ENCODE peak calls at places on chromosomes 4 and X, in six cellular contexts. One of them, this sample, is unnamed.

GRCh38 chrX:13194291-13195103 is 125.4 kb downstream of the ATXN3L start:
- DNase-seq in trophoblast cell: no peak
- DNase-seq in mesenchymal stem cell: peak; percentile 6
- DNase-seq in H9: no peak
- DNase-seq in H1: no peak
- DNase-seq in neuronal stem cell: no peak
- DNase-seq in this sample: no peak

GRCh38 chrX:50211510-50211909 is 6.9 kb downstream of the CCNB3 start:
- DNase-seq in trophoblast cell: peak; percentile 23
- DNase-seq in mesenchymal stem cell: no peak
- DNase-seq in H9: peak; percentile 47
- DNase-seq in H1: no peak
- DNase-seq in neuronal stem cell: no peak
- DNase-seq in this sample: peak; percentile 4

GRCh38 chrX:132758778-132759177 is 199.7 kb downstream of the HS6ST2 start:
- DNase-seq in trophoblast cell: no peak
- DNase-seq in mesenchymal stem cell: peak; percentile 1
- DNase-seq in H9: peak; percentile 41
- DNase-seq in H1: no peak
- DNase-seq in neuronal stem cell: no peak
- DNase-seq in this sample: no peak

GRCh38 chr4:126144838-126145237 is 830.1 kb downstream of the FAT4 start:
- DNase-seq in trophoblast cell: no peak
- DNase-seq in mesenchymal stem cell: peak; percentile 43
- DNase-seq in H9: no peak
- DNase-seq in H1: no peak
- DNase-seq in neuronal stem cell: no peak
- DNase-seq in this sample: peak; percentile 38

GRCh38 chr4:1465173-1466033 is 59.2 kb upstream of the NKX1-1 start:
- DNase-seq in trophoblast cell: no peak
- DNase-seq in mesenchymal stem cell: no peak
- DNase-seq in H9: no peak
- DNase-seq in H1: no peak
- DNase-seq in neuronal stem cell: no peak
- DNase-seq in this sample: no peak

GRCh38 chr4:87026795-87027495 is 92.1 kb downstream of the AFF1 start:
- DNase-seq in trophoblast cell: no peak
- DNase-seq in mesenchymal stem cell: no peak
- DNase-seq in H9: no peak
- DNase-seq in H1: no peak
- DNase-seq in neuronal stem cell: no peak
- DNase-seq in this sample: no peak

GRCh38 chr4:98653890-98654867 is 4.2 kb downstream of the TSPAN5 start:
- DNase-seq in trophoblast cell: no peak
- DNase-seq in mesenchymal stem cell: peak; percentile 46
- DNase-seq in H9: no peak
- DNase-seq in H1: no peak
- DNase-seq in neuronal stem cell: no peak
- DNase-seq in this sample: peak; percentile 98

GRCh38 chr4:113693993-113694392 is 67.5 kb downstream of the CAMK2D start:
- DNase-seq in trophoblast cell: no peak
- DNase-seq in mesenchymal stem cell: no peak
- DNase-seq in H9: no peak
- DNase-seq in H1: no peak
- DNase-seq in neuronal stem cell: no peak
- DNase-seq in this sample: no peak

GRCh38 chr4:145619639-145619996 is 433 bp downstream of the MMAA start:
- DNase-seq in trophoblast cell: peak; percentile 11
- DNase-seq in mesenchymal stem cell: peak; percentile 66
- DNase-seq in H9: no peak
- DNase-seq in H1: no peak
- DNase-seq in neuronal stem cell: no peak
- DNase-seq in this sample: peak; percentile 57

GRCh38 chr4:153222790-153223417 is 18.7 kb downstream of the TRIM2 start:
- DNase-seq in trophoblast cell: peak; percentile 35
- DNase-seq in mesenchymal stem cell: peak; percentile 70
- DNase-seq in H9: peak; percentile 56
- DNase-seq in H1: no peak
- DNase-seq in neuronal stem cell: no peak
- DNase-seq in this sample: peak; percentile 41

GRCh38 chr4:13359809-13360208 is 124.3 kb downstream of the RAB28 start:
- DNase-seq in trophoblast cell: no peak
- DNase-seq in mesenchymal stem cell: no peak
- DNase-seq in H9: no peak
- DNase-seq in H1: no peak
- DNase-seq in neuronal stem cell: no peak
- DNase-seq in this sample: no peak

GRCh38 chrX:118507766-118508165 is 12.2 kb downstream of the DOCK11 start:
- DNase-seq in trophoblast cell: no peak
- DNase-seq in mesenchymal stem cell: no peak
- DNase-seq in H9: no peak
- DNase-seq in H1: no peak
- DNase-seq in neuronal stem cell: no peak
- DNase-seq in this sample: no peak

GRCh38 chr4:179415016-179415841 is 1973.0 kb upstream of the AGA start:
- DNase-seq in trophoblast cell: no peak
- DNase-seq in mesenchymal stem cell: peak; percentile 69
- DNase-seq in H9: no peak
- DNase-seq in H1: no peak
- DNase-seq in neuronal stem cell: no peak
- DNase-seq in this sample: peak; percentile 47

GRCh38 chrX:31836479-31836878 is 764.6 kb upstream of the FTHL17 start:
- DNase-seq in trophoblast cell: no peak
- DNase-seq in mesenchymal stem cell: no peak
- DNase-seq in H9: no peak
- DNase-seq in H1: no peak
- DNase-seq in neuronal stem cell: no peak
- DNase-seq in this sample: no peak

GRCh38 chr4:161714022-161714751 is 449.6 kb downstream of the FSTL5 start:
- DNase-seq in trophoblast cell: no peak
- DNase-seq in mesenchymal stem cell: peak; percentile 75
- DNase-seq in H9: no peak
- DNase-seq in H1: no peak
- DNase-seq in neuronal stem cell: peak; percentile 0
- DNase-seq in this sample: peak; percentile 91

GRCh38 chr4:101914761-101915160 is 124.2 kb downstream of the BANK1 start:
- DNase-seq in trophoblast cell: no peak
- DNase-seq in mesenchymal stem cell: no peak
- DNase-seq in H9: no peak
- DNase-seq in H1: no peak
- DNase-seq in neuronal stem cell: no peak
- DNase-seq in this sample: no peak

GRCh38 chr4:138111462-138112000 is 130.6 kb downstream of the SLC7A11 start:
- DNase-seq in trophoblast cell: peak; percentile 19
- DNase-seq in mesenchymal stem cell: peak; percentile 7
- DNase-seq in H9: peak; percentile 54
- DNase-seq in H1: peak; percentile 49
- DNase-seq in neuronal stem cell: no peak
- DNase-seq in this sample: peak; percentile 29

GRCh38 chrX:129478516-129478915 is 44.8 kb downstream of the SMARCA1 start:
- DNase-seq in trophoblast cell: no peak
- DNase-seq in mesenchymal stem cell: peak; percentile 73
- DNase-seq in H9: no peak
- DNase-seq in H1: no peak
- DNase-seq in neuronal stem cell: no peak
- DNase-seq in this sample: peak; percentile 69

GRCh38 chr4:38385286-38386010 is 278.6 kb upstream of the KLF3 start:
- DNase-seq in trophoblast cell: no peak
- DNase-seq in mesenchymal stem cell: no peak
- DNase-seq in H9: no peak
- DNase-seq in H1: no peak
- DNase-seq in neuronal stem cell: no peak
- DNase-seq in this sample: no peak

GRCh38 chr4:93183589-93183988 is 645.0 kb upstream of the ATOH1 start:
- DNase-seq in trophoblast cell: no peak
- DNase-seq in mesenchymal stem cell: no peak
- DNase-seq in H9: no peak
- DNase-seq in H1: no peak
- DNase-seq in neuronal stem cell: no peak
- DNase-seq in this sample: no peak

GRCh38 chrX:150736478-150736877 is 43.3 kb downstream of the MTMR1 start:
- DNase-seq in trophoblast cell: no peak
- DNase-seq in mesenchymal stem cell: no peak
- DNase-seq in H9: no peak
- DNase-seq in H1: no peak
- DNase-seq in neuronal stem cell: no peak
- DNase-seq in this sample: no peak

GRCh38 chr4:159027535-159027934 is 75.3 kb upstream of the RAPGEF2 start:
- DNase-seq in trophoblast cell: no peak
- DNase-seq in mesenchymal stem cell: no peak
- DNase-seq in H9: no peak
- DNase-seq in H1: no peak
- DNase-seq in neuronal stem cell: no peak
- DNase-seq in this sample: peak; percentile 20

GRCh38 chr4:38704755-38705154 is 40.8 kb downstream of the KLF3 start:
- DNase-seq in trophoblast cell: no peak
- DNase-seq in mesenchymal stem cell: no peak
- DNase-seq in H9: no peak
- DNase-seq in H1: no peak
- DNase-seq in neuronal stem cell: no peak
- DNase-seq in this sample: no peak

GRCh38 chrX:71302461-71303213 is 1.1 kb downstream of the ITGB1BP2 start:
- DNase-seq in trophoblast cell: no peak
- DNase-seq in mesenchymal stem cell: no peak
- DNase-seq in H9: no peak
- DNase-seq in H1: no peak
- DNase-seq in neuronal stem cell: no peak
- DNase-seq in this sample: peak; percentile 24

DNA sequence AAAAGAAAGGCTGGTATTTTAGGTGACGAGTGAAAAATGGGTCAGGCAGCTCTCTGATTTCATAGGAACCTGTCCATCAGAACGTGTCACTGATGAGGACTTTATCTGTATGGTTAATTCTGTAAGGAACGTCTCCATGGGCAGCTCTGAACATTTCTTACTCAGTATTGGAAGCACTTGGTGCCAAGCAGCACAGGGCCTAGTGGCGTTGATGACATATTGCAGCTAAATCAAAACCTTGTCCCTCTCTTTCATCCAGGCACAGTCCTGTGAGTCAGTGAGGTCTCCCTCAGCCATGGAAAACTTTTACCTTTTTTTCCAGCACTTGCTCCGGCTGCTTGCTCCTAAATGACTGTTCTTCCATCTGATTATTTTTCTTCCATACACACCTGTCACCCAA is 301.9 kb downstream of the DHX15 start:
- DNase-seq in trophoblast cell: no peak
- DNase-seq in mesenchymal stem cell: no peak
- DNase-seq in H9: no peak
- DNase-seq in H1: no peak
- DNase-seq in neuronal stem cell: no peak
- DNase-seq in this sample: no peak
- H2BK5ac ChIP-seq in trophoblast cell: no peak overlapping the region
- H2BK5ac ChIP-seq in mesenchymal stem cell: no peak overlapping the region
- H2BK5ac ChIP-seq in H9: no peak overlapping the region
- H2BK5ac ChIP-seq in H1: no peak overlapping the region
- H2BK5ac ChIP-seq in neuronal stem cell: no peak overlapping the region
- H2BK5ac ChIP-seq in this sample: no peak overlapping the region

GRCh38 chr4:24583451-24584174 is 741 bp downstream of the DHX15 start:
- DNase-seq in trophoblast cell: peak; percentile 30
- DNase-seq in mesenchymal stem cell: peak; percentile 75
- DNase-seq in H9: peak; percentile 44
- DNase-seq in H1: peak; percentile 3
- DNase-seq in neuronal stem cell: peak; percentile 33
- DNase-seq in this sample: peak; percentile 37
- H2BK5ac ChIP-seq in trophoblast cell: peak overlapping the region; percentile 94
- H2BK5ac ChIP-seq in mesenchymal stem cell: peak overlapping the region; percentile 60
- H2BK5ac ChIP-seq in H9: peak overlapping the region; percentile 78
- H2BK5ac ChIP-seq in H1: peak overlapping the region; percentile 98
- H2BK5ac ChIP-seq in neuronal stem cell: peak overlapping the region; percentile 97
- H2BK5ac ChIP-seq in this sample: peak overlapping the region; percentile 90

GRCh38 chr4:83454626-83455025 is 997 bp downstream of the HELQ start:
- DNase-seq in trophoblast cell: no peak
- DNase-seq in mesenchymal stem cell: peak; percentile 39
- DNase-seq in H9: no peak
- DNase-seq in H1: no peak
- DNase-seq in neuronal stem cell: no peak
- DNase-seq in this sample: peak; percentile 8

GRCh38 chr4:83456184-83456501 is 285 bp downstream of the MRPS18C start:
- DNase-seq in trophoblast cell: no peak
- DNase-seq in mesenchymal stem cell: no peak
- DNase-seq in H9: no peak
- DNase-seq in H1: no peak
- DNase-seq in neuronal stem cell: no peak
- DNase-seq in this sample: no peak

GRCh38 chr4:83455300-83456183 is at the start of the genes HELQ and MRPS18C:
- DNase-seq in trophoblast cell: peak; percentile 97
- DNase-seq in mesenchymal stem cell: peak; percentile 99
- DNase-seq in H9: peak; percentile 97
- DNase-seq in H1: peak; percentile 93
- DNase-seq in neuronal stem cell: peak; percentile 94
- DNase-seq in this sample: peak; percentile 99
- H2BK5ac ChIP-seq in trophoblast cell: peak within 1 kb of the TSS; percentile 90
- H2BK5ac ChIP-seq in mesenchymal stem cell: peak within 1 kb of the TSS; percentile 46
- H2BK5ac ChIP-seq in H9: no peak within 1 kb of the TSS
- H2BK5ac ChIP-seq in H1: peak within 1 kb of the TSS; percentile 96
- H2BK5ac ChIP-seq in neuronal stem cell: no peak within 1 kb of the TSS
- H2BK5ac ChIP-seq in this sample: peak within 1 kb of the TSS; percentile 70

DNA sequence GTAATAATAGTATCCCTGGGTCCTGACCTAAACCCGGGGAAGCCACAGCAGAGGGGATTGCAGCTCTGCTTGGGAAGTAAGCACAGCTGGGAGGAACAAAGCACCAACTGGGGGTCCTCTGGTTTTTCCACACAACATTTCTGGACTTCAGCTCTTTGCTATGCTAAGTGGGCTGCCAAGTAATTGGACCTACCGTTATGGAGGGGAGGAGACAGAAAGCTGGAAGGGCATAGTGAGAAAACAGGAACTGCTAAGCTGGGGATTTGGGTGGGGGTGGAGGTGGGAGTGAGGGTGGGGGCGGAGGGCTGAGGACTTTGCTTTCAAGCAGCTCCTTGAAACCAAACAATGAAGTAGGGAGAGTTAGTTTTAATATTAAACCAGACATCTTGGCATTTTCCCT is 183.4 kb downstream of the ZIC3 start:
- DNase-seq in trophoblast cell: no peak
- DNase-seq in mesenchymal stem cell: no peak
- DNase-seq in H9: no peak
- DNase-seq in H1: no peak
- DNase-seq in neuronal stem cell: no peak
- DNase-seq in this sample: no peak
- H2BK5ac ChIP-seq in trophoblast cell: no peak overlapping the region
- H2BK5ac ChIP-seq in mesenchymal stem cell: no peak overlapping the region
- H2BK5ac ChIP-seq in H9: no peak overlapping the region
- H2BK5ac ChIP-seq in H1: peak overlapping the region; percentile 35
- H2BK5ac ChIP-seq in neuronal stem cell: no peak overlapping the region
- H2BK5ac ChIP-seq in this sample: no peak overlapping the region

GRCh38 chr4:33959519-33959918 is 2284.8 kb downstream of the ARAP2 start:
- DNase-seq in trophoblast cell: no peak
- DNase-seq in mesenchymal stem cell: no peak
- DNase-seq in H9: no peak
- DNase-seq in H1: no peak
- DNase-seq in neuronal stem cell: no peak
- DNase-seq in this sample: no peak
- H2BK5ac ChIP-seq in trophoblast cell: no peak overlapping the region
- H2BK5ac ChIP-seq in mesenchymal stem cell: no peak overlapping the region
- H2BK5ac ChIP-seq in H9: no peak overlapping the region
- H2BK5ac ChIP-seq in H1: no peak overlapping the region
- H2BK5ac ChIP-seq in neuronal stem cell: no peak overlapping the region
- H2BK5ac ChIP-seq in this sample: no peak overlapping the region

GRCh38 chr4:108620101-108620932 is at the start of gene RPL34:
- DNase-seq in trophoblast cell: peak; percentile 97
- DNase-seq in mesenchymal stem cell: peak; percentile 99
- DNase-seq in H9: peak; percentile 96
- DNase-seq in H1: peak; percentile 77
- DNase-seq in neuronal stem cell: peak; percentile 87
- DNase-seq in this sample: peak; percentile 99
- H2BK5ac ChIP-seq in trophoblast cell: peak within 1 kb of the TSS; percentile 66
- H2BK5ac ChIP-seq in mesenchymal stem cell: peak within 1 kb of the TSS; percentile 97
- H2BK5ac ChIP-seq in H9: peak within 1 kb of the TSS; percentile 84
- H2BK5ac ChIP-seq in H1: peak within 1 kb of the TSS; percentile 95
- H2BK5ac ChIP-seq in neuronal stem cell: no peak within 1 kb of the TSS
- H2BK5ac ChIP-seq in this sample: peak within 1 kb of the TSS; percentile 70